ENCODE peak calls at places on chromosomes 7 and 10, in nine cellular contexts. Y is K562, N is esophagus muscularis mucosa, P is suprapubic skin, Q is stomach, H is transverse colon, F is H1, O is GM12878, I is SK-N-SH. D is an unnamed sample.

GRCh38 chr7:94393251-94393758 is 1.4 kb upstream of the COL1A2 start:
- DNase-seq in O (no peak), N (no peak), Y (no peak), I (no peak), Q (no peak), P (no peak), F (no peak), H (no peak), D (no peak)

GRCh38 chr10:2037966-2038493 is 300.7 kb upstream of the ADARB2 start:
- DNase-seq in Q (no peak), P (no peak), H (no peak), Y (no peak), N (no peak), F (no peak), O (no peak), I (no peak), D (no peak)

GRCh38 chr7:43902542-43903054 is 3.8 kb downstream of the URGCP start:
- DNase-seq in O (no peak), N (no peak), F (no peak), P (no peak), Q (no peak), Y (no peak), I (no peak), H (no peak), D (no peak)

GRCh38 chr10:28375399-28376354 is 72.8 kb upstream of the MPP7 start:
- DNase-seq in H (peak), I (no peak), Y (no peak), Q (no peak), N (no peak), O (no peak), P (no peak), F (no peak), D (no peak)

GRCh38 chr7:112001089-112001826 is 204.9 kb downstream of the DOCK4 start:
- DNase-seq in Q (no peak), N (no peak), O (no peak), H (no peak), I (no peak), Y (no peak), F (no peak), P (no peak), D (no peak)

GRCh38 chr10:84065764-84066163 is 73.5 kb upstream of the GHITM start:
- DNase-seq in F (no peak), I (no peak), Q (no peak), Y (no peak), O (no peak), P (no peak), N (no peak), H (no peak), D (no peak)

GRCh38 chr7:151687523-151688235 is 168.0 kb upstream of the RHEB start:
- DNase-seq in Q (peak), O (no peak), Y (peak), N (peak), F (peak), H (peak), P (no peak), I (peak), D (peak)

GRCh38 chr10:24944512-24945255 is 7.7 kb downstream of the PRTFDC1 start:
- DNase-seq in I (no peak), F (no peak), Y (peak), H (peak), N (peak), P (no peak), Q (peak), O (no peak), D (no peak)

GRCh38 chr10:110244550-110244949 is 37.1 kb downstream of the MXI1 start:
- DNase-seq in F (no peak), P (no peak), H (no peak), Q (no peak), I (no peak), N (no peak), O (no peak), Y (no peak), D (no peak)

GRCh38 chr7:77529279-77529678 is 7.8 kb upstream of the PTPN12 start:
- DNase-seq in N (no peak), F (no peak), I (no peak), P (no peak), O (no peak), Q (no peak), Y (no peak), H (no peak), D (no peak)

GRCh38 chr7:74290590-74290950 is 1.4 kb downstream of the CLIP2 start:
- DNase-seq in F (no peak), P (no peak), I (no peak), H (peak), O (no peak), Y (no peak), Q (no peak), N (no peak), D (no peak)

GRCh38 chr10:6174201-6174874 is 28.4 kb upstream of the PFKFB3 start:
- DNase-seq in O (no peak), P (no peak), Y (no peak), N (no peak), I (no peak), F (no peak), Q (no peak), H (no peak), D (no peak)

GRCh38 chr10:48187713-48188541 is 86.6 kb downstream of the FRMPD2 start:
- DNase-seq in O (no peak), H (no peak), I (no peak), F (no peak), Y (no peak), Q (no peak), P (no peak), N (peak), D (no peak)

GRCh38 chr10:88169037-88169319 is 305.6 kb downstream of the PTEN start:
- DNase-seq in Q (no peak), H (no peak), N (no peak), F (no peak), O (no peak), P (no peak), I (no peak), Y (no peak), D (no peak)

GRCh38 chr10:69327463-69328345 is 49.4 kb downstream of the HK1 start:
- DNase-seq in N (peak), O (no peak), I (no peak), F (no peak), H (peak), Q (peak), P (peak), Y (peak), D (peak)

GRCh38 chr7:41637051-41637450 is 65.8 kb downstream of the INHBA start:
- DNase-seq in P (no peak), Y (no peak), I (no peak), Q (no peak), O (no peak), N (no peak), H (no peak), F (no peak), D (no peak)

GRCh38 chr7:110442386-110442837 is 648.5 kb upstream of the LRRN3 start:
- DNase-seq in N (no peak), H (no peak), I (peak), Y (peak), F (peak), P (no peak), Q (peak), O (no peak), D (no peak)

GRCh38 chr7:71131753-71132520 is at the start of gene GALNT17:
- DNase-seq in F (no peak), O (no peak), P (no peak), Q (no peak), Y (no peak), N (no peak), I (peak), H (no peak), D (no peak)

GRCh38 chr7:7816816-7817536 is 98.6 kb upstream of the RPA3 start:
- DNase-seq in Y (no peak), O (no peak), I (no peak), Q (no peak), N (no peak), F (no peak), P (no peak), H (no peak), D (no peak)

GRCh38 chr7:137886706-137887105 is 39.9 kb upstream of the DGKI start:
- DNase-seq in H (no peak), O (no peak), N (no peak), Y (no peak), Q (no peak), F (no peak), I (no peak), P (no peak), D (no peak)

GRCh38 chr10:32744321-32744720 is 213.7 kb downstream of the ITGB1 start:
- DNase-seq in H (no peak), F (no peak), Y (no peak), O (no peak), I (no peak), Q (no peak), N (no peak), P (no peak), D (no peak)

GRCh38 chr7:92834661-92835139 is 1.7 kb downstream of the CDK6 start:
- DNase-seq in H (peak), P (peak), N (no peak), I (peak), O (no peak), Q (peak), Y (peak), F (no peak), D (peak)

GRCh38 chr7:23600251-23600650 is 3.1 kb downstream of the CCDC126 start:
- DNase-seq in F (no peak), N (no peak), Q (no peak), H (no peak), P (no peak), I (no peak), O (no peak), Y (no peak), D (no peak)

GRCh38 chr7:155358948-155359712 is 61.5 kb downstream of the INSIG1 start:
- DNase-seq in N (no peak), F (no peak), P (peak), Y (no peak), I (no peak), O (no peak), H (no peak), Q (no peak), D (no peak)

GRCh38 chr10:84177541-84178386 is 4.2 kb downstream of the GPR15LG start:
- DNase-seq in N (no peak), O (no peak), I (no peak), Y (no peak), P (peak), H (no peak), F (no peak), Q (no peak), D (no peak)

GRCh38 chr7:104767826-104768536 is 246.0 kb upstream of the KMT2E start:
- DNase-seq in O (no peak), I (no peak), H (no peak), N (no peak), P (no peak), Y (no peak), Q (no peak), F (no peak), D (no peak)

GRCh38 chr7:102236592-102237287 is 49.9 kb upstream of the SH2B2 start:
- DNase-seq in Y (peak), Q (peak), I (peak), P (no peak), O (no peak), H (peak), F (peak), N (no peak), D (peak)

GRCh38 chr7:40945788-40946187 is 757.1 kb downstream of the INHBA start:
- DNase-seq in F (no peak), P (no peak), Y (no peak), H (no peak), O (no peak), Q (no peak), I (no peak), N (no peak), D (no peak)

GRCh38 chr7:27245798-27246691 is 3.4 kb downstream of the EVX1 start:
- DNase-seq in F (no peak), Y (no peak), Q (no peak), O (no peak), P (no peak), I (peak), N (no peak), H (peak), D (no peak)

GRCh38 chr7:22579961-22580360 is 80.0 kb upstream of the STEAP1B start:
- DNase-seq in H (no peak), F (no peak), N (no peak), Y (no peak), Q (no peak), I (no peak), O (no peak), P (no peak), D (no peak)

GRCh38 chr7:22586101-22586805 is 86.3 kb upstream of the STEAP1B start:
- DNase-seq in Y (no peak), F (no peak), O (no peak), H (no peak), P (no peak), N (no peak), I (no peak), Q (no peak), D (no peak)

GRCh38 chr7:22584179-22584578 is 84.2 kb upstream of the STEAP1B start:
- DNase-seq in N (no peak), Y (no peak), H (no peak), O (no peak), Q (no peak), F (no peak), I (no peak), P (no peak), D (no peak)

GRCh38 chr7:22581099-22581498 is 81.1 kb upstream of the STEAP1B start:
- DNase-seq in Y (no peak), H (no peak), O (no peak), Q (no peak), N (no peak), I (no peak), P (no peak), F (no peak), D (no peak)

DNA sequence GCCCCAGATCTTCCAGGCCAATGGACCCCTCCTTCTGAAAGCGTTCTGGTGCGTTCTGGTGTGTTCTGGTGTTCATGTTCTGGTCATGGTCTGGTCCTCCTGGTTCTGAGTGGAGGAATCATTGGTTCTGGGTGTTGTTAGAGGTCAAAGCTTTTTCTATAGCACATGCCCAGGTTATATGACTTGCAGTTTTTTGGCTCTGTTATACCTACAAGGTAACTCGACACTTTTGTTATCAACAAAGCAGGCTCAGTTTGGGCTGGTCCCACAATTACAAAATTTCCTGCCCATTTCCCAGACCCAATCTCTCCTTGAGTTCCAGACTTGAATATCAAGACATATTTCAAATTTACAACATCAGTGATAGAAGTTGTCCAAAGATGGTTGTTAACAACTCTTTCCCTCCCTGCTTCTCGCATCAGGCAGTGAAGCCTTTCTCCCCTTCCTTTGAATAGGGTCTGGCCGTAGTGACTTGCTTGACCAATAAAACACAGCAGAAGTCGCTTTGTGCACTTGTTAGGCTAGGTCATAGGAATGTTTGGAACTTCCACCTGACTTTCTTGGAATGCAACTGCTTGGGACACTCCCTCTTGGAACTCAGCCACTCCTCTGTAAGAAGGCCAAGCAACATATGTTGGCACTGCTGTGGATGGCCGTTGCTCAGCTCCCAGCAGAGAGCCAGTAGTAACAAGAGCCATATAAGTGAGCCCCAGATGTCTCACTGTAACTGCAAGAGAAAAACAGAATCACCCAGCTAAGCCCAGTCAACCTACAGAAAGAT is 83.1 kb upstream of the STEAP1B start:
- DNase-seq in Y (no peak), H (no peak), I (no peak), O (no peak), P (no peak), F (no peak), Q (peak), N (no peak), D (no peak)
- TF ChIP-seq EP300 in Y (no peak), H (no peak), I (peak), O (no peak), P (no peak), F (no peak), Q (no peak), N (no peak), D (no peak)

GRCh38 chr7:117961235-117961634 is 88.0 kb upstream of the CTTNBP2 start:
- DNase-seq in I (no peak), N (no peak), F (no peak), Y (no peak), H (no peak), P (no peak), Q (no peak), O (no peak), D (no peak)
- TF ChIP-seq POLR2AphosphoS5 in I (no peak), N (no peak), F (no peak), Y (no peak), H (no peak), P (no peak), Q (no peak), O (no peak), D (no peak)

GRCh38 chr7:127034171-127034806 is 218.5 kb downstream of the GRM8 start:
- DNase-seq in N (no peak), F (no peak), P (no peak), H (no peak), Y (no peak), I (no peak), O (no peak), Q (no peak), D (no peak)
- TF ChIP-seq EP300 in N (no peak), F (no peak), P (no peak), H (no peak), Y (no peak), I (no peak), O (no peak), Q (no peak), D (no peak)

GRCh38 chr10:62166331-62167154 is 102.1 kb downstream of the RTKN2 start:
- DNase-seq in I (no peak), F (no peak), O (peak), Q (peak), P (no peak), N (no peak), H (peak), Y (no peak), D (no peak)

GRCh38 chr10:62175256-62175655 is 93.4 kb downstream of the RTKN2 start:
- DNase-seq in P (no peak), Q (no peak), N (no peak), O (no peak), F (no peak), I (no peak), H (no peak), Y (no peak), D (no peak)

GRCh38 chr10:62170738-62171137 is 97.9 kb downstream of the RTKN2 start:
- DNase-seq in P (no peak), O (no peak), Y (no peak), Q (no peak), F (no peak), N (no peak), I (no peak), H (no peak), D (no peak)

GRCh38 chr10:62172465-62172864 is 96.2 kb downstream of the RTKN2 start:
- DNase-seq in Y (no peak), I (no peak), F (no peak), P (no peak), Q (no peak), O (no peak), N (no peak), H (no peak), D (no peak)

DNA sequence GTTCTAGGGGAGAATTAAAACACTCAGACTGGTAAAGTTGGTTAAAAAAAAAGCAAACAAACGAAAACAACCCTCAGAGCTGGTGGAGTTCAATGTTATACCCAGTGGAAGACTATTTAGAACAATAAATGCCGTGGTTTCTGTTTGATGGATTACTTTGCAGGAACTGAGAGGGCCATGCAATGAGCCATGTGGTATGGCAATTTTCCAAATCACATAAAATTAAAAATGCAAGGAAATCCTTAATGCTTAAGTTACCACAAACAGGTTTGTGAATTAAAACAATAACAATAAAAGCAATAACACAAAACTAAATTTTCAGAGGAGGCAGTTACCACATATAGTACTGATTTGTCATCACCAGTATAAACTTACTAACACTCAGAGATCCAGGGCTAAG is 96.9 kb downstream of the RTKN2 start:
- DNase-seq in Q (no peak), I (no peak), O (no peak), N (no peak), P (no peak), Y (no peak), H (no peak), F (no peak), D (no peak)
- TF ChIP-seq POLR2AphosphoS5 in Q (no peak), I (no peak), O (no peak), N (no peak), P (no peak), Y (no peak), H (no peak), F (no peak), D (no peak)